ENCODE peak calls at places on chromosomes 5 and 9, in nine cellular contexts. F is left ventricle myocardium inferior; P is CD4-positive, alpha-beta memory T cell; Y is DND-41; C is transverse colon; K is esophagus squamous epithelium; W is cardiac muscle cell; N is OCI-LY7; O is Peyer's patch. A is an unnamed sample.

GRCh38 chr9:87891754-87892153 is 9.1 kb downstream of the SPATA31E1 start:
- DNase-seq in Y (no peak), C (no peak), N (no peak), P (no peak), O (peak; percentile 7), W (no peak), K (no peak), F (no peak), A (peak; percentile 23)

GRCh38 chr9:99092643-99093491 is 12.0 kb upstream of the TGFBR1 start:
- DNase-seq in W (no peak), N (no peak), Y (peak; percentile 83), C (no peak), P (no peak), K (no peak), F (no peak), O (no peak), A (no peak)

GRCh38 chr5:96716716-96717115 is 54.5 kb downstream of the CAST start:
- DNase-seq in K (no peak), C (no peak), P (no peak), W (no peak), F (no peak), N (no peak), O (no peak), Y (no peak), A (no peak)

GRCh38 chr9:136943291-136944093 is 1.0 kb downstream of the FBXW5 start:
- DNase-seq in Y (peak; percentile 38), C (peak; percentile 43), O (peak; percentile 70), P (peak; percentile 36), N (peak; percentile 52), F (no peak), W (peak; percentile 57), K (no peak), A (no peak)

GRCh38 chr9:130997925-130998595 is 10.9 kb upstream of the LAMC3 start:
- DNase-seq in N (peak; percentile 44), C (peak; percentile 72), K (no peak), W (peak; percentile 86), P (no peak), Y (peak; percentile 57), F (peak; percentile 68), O (peak; percentile 73), A (peak; percentile 18)

GRCh38 chr5:140926211-140926902 is at the start of gene PCDHAC1:
- DNase-seq in C (peak; percentile 46), P (peak; percentile 21), O (peak; percentile 64), F (peak; percentile 70), K (no peak), W (peak; percentile 96), Y (no peak), N (no peak), A (no peak)

GRCh38 chr5:138903113-138903789 is 28.1 kb upstream of the LRRTM2 start:
- DNase-seq in Y (no peak), N (no peak), O (no peak), F (no peak), W (no peak), P (no peak), K (no peak), C (no peak), A (peak; percentile 7)

GRCh38 chr9:136437430-136437829 is 2.2 kb downstream of the INPP5E start:
- DNase-seq in F (no peak), W (no peak), K (no peak), C (no peak), O (no peak), Y (no peak), P (no peak), N (no peak), A (no peak)

GRCh38 chr9:107208121-107208520 is 75.0 kb upstream of the RAD23B start:
- DNase-seq in P (no peak), K (no peak), C (no peak), F (no peak), Y (no peak), O (no peak), N (no peak), W (no peak), A (no peak)

GRCh38 chr9:83744206-83744605 is 36.4 kb upstream of the UBQLN1 start:
- DNase-seq in C (no peak), N (no peak), W (no peak), F (no peak), Y (no peak), K (no peak), P (no peak), O (no peak), A (no peak)

GRCh38 chr9:122394265-122395242 is 23.7 kb downstream of the PTGS1 start:
- DNase-seq in K (no peak), Y (no peak), P (no peak), N (no peak), C (peak; percentile 38), F (peak; percentile 65), O (no peak), W (no peak), A (peak; percentile 78)

GRCh38 chr5:73117088-73117755 is 3.2 kb upstream of the TMEM171 start:
- DNase-seq in K (no peak), C (no peak), P (no peak), Y (no peak), W (no peak), N (no peak), O (no peak), F (no peak), A (no peak)

GRCh38 chr5:32710859-32711692 is at the start of gene NPR3:
- DNase-seq in K (no peak), N (no peak), F (peak; percentile 26), W (no peak), C (peak; percentile 8), O (no peak), Y (no peak), P (no peak), A (no peak)

GRCh38 chr5:89988998-89989690 is 420.4 kb downstream of the CETN3 start:
- DNase-seq in W (no peak), C (no peak), K (no peak), Y (no peak), N (no peak), P (no peak), F (peak; percentile 15), O (no peak), A (no peak)

GRCh38 chr5:167813381-167813780 is 478.1 kb upstream of the WWC1 start:
- DNase-seq in Y (no peak), C (no peak), W (no peak), O (no peak), N (no peak), F (no peak), K (no peak), P (no peak), A (no peak)

GRCh38 chr5:113250341-113250953 is 184.3 kb downstream of the TSSK1B start:
- DNase-seq in F (peak; percentile 37), P (no peak), O (no peak), Y (no peak), N (no peak), W (peak; percentile 61), C (peak; percentile 28), K (no peak), A (peak; percentile 99)

GRCh38 chr5:113259034-113259433 is 175.8 kb downstream of the TSSK1B start:
- DNase-seq in W (no peak), O (no peak), C (no peak), Y (no peak), K (no peak), F (no peak), N (no peak), P (no peak), A (no peak)

GRCh38 chr5:110288766-110289165 is 437.7 kb downstream of the TMEM232 start:
- DNase-seq in C (no peak), N (no peak), P (no peak), K (no peak), O (no peak), F (no peak), Y (peak; percentile 39), W (no peak), A (no peak)

GRCh38 chr5:171549259-171549658 is 129.8 kb downstream of the FGF18 start:
- DNase-seq in F (no peak), N (no peak), P (no peak), Y (no peak), O (no peak), C (peak; percentile 24), K (no peak), W (no peak), A (no peak)

GRCh38 chr9:89954229-89954628 is 349.4 kb downstream of the GADD45G start:
- DNase-seq in K (no peak), N (no peak), W (no peak), P (no peak), F (no peak), O (no peak), C (no peak), Y (no peak), A (no peak)

GRCh38 chr5:133867341-133867740 is 101.1 kb downstream of the C5orf15 start:
- DNase-seq in K (no peak), Y (no peak), W (no peak), P (no peak), O (no peak), N (no peak), C (no peak), F (no peak), A (no peak)

GRCh38 chr5:66442951-66443445 is 153.2 kb upstream of the MAST4 start:
- DNase-seq in F (no peak), C (no peak), W (no peak), Y (no peak), K (no peak), P (no peak), N (no peak), O (no peak), A (no peak)

GRCh38 chr5:107618233-107618632 is 52.5 kb downstream of the EFNA5 start:
- DNase-seq in F (no peak), C (no peak), P (no peak), K (no peak), N (no peak), O (no peak), W (no peak), Y (no peak), A (no peak)
- H3K27ac ChIP-seq in F (no peak overlapping the region), C (no peak overlapping the region), P (no peak overlapping the region), K (no peak overlapping the region), N (no peak overlapping the region), O (no peak overlapping the region), W (no peak overlapping the region), Y (no peak overlapping the region), A (no peak overlapping the region)

GRCh38 chr5:124741711-124742496 is 4.5 kb downstream of the ZNF608 start:
- DNase-seq in P (no peak), Y (no peak), O (no peak), K (no peak), N (peak; percentile 44), W (peak; percentile 60), F (no peak), C (peak; percentile 42), A (peak; percentile 53)
- H3K9me3 ChIP-seq in P (no peaks in the 10 kb centered on the region), Y (no peaks in the 10 kb centered on the region), O (no peaks in the 10 kb centered on the region), K (no peaks in the 10 kb centered on the region), N (no peaks in the 10 kb centered on the region), W (no peaks in the 10 kb centered on the region), F (no peaks in the 10 kb centered on the region), C (no peaks in the 10 kb centered on the region), A (peaks cover 3% of the 10 kb centered on the region)

DNA sequence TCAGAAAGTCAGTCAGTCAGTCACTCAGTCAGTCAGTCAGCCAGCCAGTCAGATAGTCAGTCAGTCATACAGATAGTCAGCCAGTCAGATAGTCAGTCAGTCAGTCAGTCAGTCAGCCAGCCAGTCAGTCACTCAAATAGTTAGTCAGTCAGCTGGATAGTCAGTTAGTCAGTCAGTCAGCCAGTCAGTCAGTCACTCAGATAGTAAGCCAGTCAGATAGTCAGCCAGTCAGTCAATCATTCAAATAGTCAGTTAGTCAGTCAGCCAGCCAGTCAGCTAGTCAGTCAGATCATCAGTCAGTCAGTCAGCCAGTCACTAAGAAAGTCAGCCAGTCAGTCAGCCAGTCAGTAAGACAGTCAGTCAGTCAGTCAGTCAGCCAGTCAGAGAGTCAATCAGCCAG is 477.1 kb downstream of the AGTPBP1 start:
- DNase-seq in W (no peak), O (no peak), C (no peak), N (no peak), F (no peak), K (no peak), P (no peak), Y (no peak), A (no peak)
- H3K27ac ChIP-seq in W (no peak overlapping the region), O (no peak overlapping the region), C (no peak overlapping the region), N (no peak overlapping the region), F (no peak overlapping the region), K (no peak overlapping the region), P (no peak overlapping the region), Y (no peak overlapping the region), A (no peak overlapping the region)

GRCh38 chr5:34543687-34544086 is 112.4 kb upstream of the RAI14 start:
- DNase-seq in O (no peak), P (no peak), N (no peak), Y (no peak), C (no peak), W (no peak), K (no peak), F (no peak), A (no peak)
- H3K9me3 ChIP-seq in O (no peaks in the 10 kb centered on the region), P (no peaks in the 10 kb centered on the region), N (peaks cover 7% of the 10 kb centered on the region), Y (peaks cover 6% of the 10 kb centered on the region), C (peaks cover 10% of the 10 kb centered on the region), W (no peaks in the 10 kb centered on the region), K (peaks cover 12% of the 10 kb centered on the region), F (peaks cover 40% of the 10 kb centered on the region), A (peaks cover 6% of the 10 kb centered on the region)

A was measured in AG04450.